ENCODE peak calls at places on chromosomes 3 and 15, in four cellular contexts. K, T, M and V are unnamed samples.

GRCh38 chr3:153291052-153291689 is 129.1 kb downstream of the RAP2B start:
- DNase-seq in K (no peak), T (no peak), M (no peak), V (peak; percentile 42)

GRCh38 chr15:40334941-40335795 is 5.6 kb downstream of the CCDC9B start:
- DNase-seq in K (no peak), T (peak; percentile 73), M (no peak), V (no peak)

GRCh38 chr15:36766449-36766848 is 187.0 kb downstream of the CDIN1 start:
- DNase-seq in K (no peak), T (no peak), M (no peak), V (no peak)

GRCh38 chr3:123015596-123015995 is 12.0 kb downstream of the SEMA5B start:
- DNase-seq in K (no peak), T (no peak), M (no peak), V (no peak)

GRCh38 chr15:56821721-56822425 is 88.6 kb upstream of the ZNF280D start:
- DNase-seq in K (no peak), T (peak; percentile 53), M (peak; percentile 64), V (peak; percentile 72)

GRCh38 chr3:20071182-20071581 is 30.9 kb downstream of the KAT2B start:
- DNase-seq in K (no peak), T (no peak), M (no peak), V (no peak)

GRCh38 chr15:51450001-51450400 is 108.5 kb downstream of the GLDN start:
- DNase-seq in K (no peak), T (no peak), M (no peak), V (no peak)

GRCh38 chr3:28286595-28286994 is 45.2 kb downstream of the CMC1 start:
- DNase-seq in K (no peak), T (no peak), M (no peak), V (peak; percentile 18)

GRCh38 chr3:21436846-21437245 is 314.2 kb downstream of the ZNF385D start:
- DNase-seq in K (no peak), T (no peak), M (no peak), V (no peak)

GRCh38 chr3:39639344-39640236 is 169.8 kb upstream of the MYRIP start:
- DNase-seq in K (no peak), T (no peak), M (no peak), V (no peak)

GRCh38 chr3:186417791-186418190 is 55.8 kb upstream of the DGKG start:
- DNase-seq in K (no peak), T (no peak), M (no peak), V (no peak)

GRCh38 chr3:38137615-38138346 is 680 bp upstream of the MYD88 start:
- DNase-seq in K (no peak), T (peak; percentile 49), M (peak; percentile 52), V (peak; percentile 38)

GRCh38 chr15:98787190-98787589 is 138.9 kb downstream of the IGF1R start:
- DNase-seq in K (no peak), T (no peak), M (no peak), V (no peak)

GRCh38 chr3:138173769-138174420 is 826 bp downstream of the DBR1 start:
- DNase-seq in K (no peak), T (no peak), M (no peak), V (no peak)

GRCh38 chr3:148816971-148817519 is 10.6 kb upstream of the CPB1 start:
- DNase-seq in K (no peak), T (no peak), M (no peak), V (no peak)

GRCh38 chr15:40307421-40308165 is at the start of gene PLCB2:
- DNase-seq in K (no peak), T (peak; percentile 76), M (peak; percentile 44), V (no peak)

GRCh38 chr3:48503406-48504050 is 446 bp downstream of the SHISA5 start:
- DNase-seq in K (no peak), T (peak; percentile 53), M (peak; percentile 57), V (no peak)

GRCh38 chr15:33700695-33701303 is 267.5 kb upstream of the CHRM5 start:
- DNase-seq in K (peak; percentile 32), T (peak; percentile 59), M (peak; percentile 87), V (peak; percentile 81)